ENCODE peak calls at places on chromosomes 6 and 20, in seven cellular contexts. W, U, F, T, J, A and C are unnamed samples.

GRCh38 chr20:25683050-25683449 is 13.6 kb downstream of the ZNF337 start:
- DNase-seq in W (no peak), U (no peak), F (no peak), T (no peak), J (no peak), A (no peak), C (no peak)

GRCh38 chr6:16397623-16398022 is 159.2 kb downstream of the GMPR start:
- DNase-seq in W (no peak), U (no peak), F (no peak), T (no peak), J (no peak), A (no peak), C (no peak)

GRCh38 chr6:126232671-126233070 is 107.2 kb upstream of the CENPW start:
- DNase-seq in W (peak), U (no peak), F (no peak), T (no peak), J (no peak), A (no peak), C (no peak)

GRCh38 chr6:16102208-16102607 is 26.7 kb upstream of the MYLIP start:
- DNase-seq in W (no peak), U (no peak), F (no peak), T (no peak), J (no peak), A (no peak), C (no peak)

GRCh38 chr20:58001381-58001780 is 227.1 kb downstream of the ANKRD60 start:
- DNase-seq in W (no peak), U (no peak), F (no peak), T (peak), J (no peak), A (no peak), C (no peak)

GRCh38 chr6:15351631-15352030 is 105.8 kb downstream of the JARID2 start:
- DNase-seq in W (peak), U (no peak), F (peak), T (peak), J (no peak), A (no peak), C (no peak)

GRCh38 chr6:118752803-118753202 is 101.4 kb upstream of the CEP85L start:
- DNase-seq in W (no peak), U (no peak), F (no peak), T (no peak), J (no peak), A (no peak), C (no peak)

GRCh38 chr20:57856658-57857057 is 146.8 kb upstream of the PMEPA1 start:
- DNase-seq in W (no peak), U (no peak), F (peak), T (no peak), J (no peak), A (no peak), C (no peak)

GRCh38 chr20:35277531-35278395 is at the start of gene MMP24OS:
- DNase-seq in W (peak), U (peak), F (peak), T (peak), J (peak), A (peak), C (peak)
- TF ChIP-seq CTCF in W (peak), U (peak), F (peak), T (no peak), J (peak), A (peak), C (peak)

GRCh38 chr20:10671221-10671849 is 2.5 kb downstream of the JAG1 start:
- DNase-seq in W (peak), U (peak), F (peak), T (peak), J (peak), A (peak), C (peak)
- H3K27ac ChIP-seq in W (peak), U (peak), F (peak), T (peak), J (peak), A (peak), C (peak)

DNA sequence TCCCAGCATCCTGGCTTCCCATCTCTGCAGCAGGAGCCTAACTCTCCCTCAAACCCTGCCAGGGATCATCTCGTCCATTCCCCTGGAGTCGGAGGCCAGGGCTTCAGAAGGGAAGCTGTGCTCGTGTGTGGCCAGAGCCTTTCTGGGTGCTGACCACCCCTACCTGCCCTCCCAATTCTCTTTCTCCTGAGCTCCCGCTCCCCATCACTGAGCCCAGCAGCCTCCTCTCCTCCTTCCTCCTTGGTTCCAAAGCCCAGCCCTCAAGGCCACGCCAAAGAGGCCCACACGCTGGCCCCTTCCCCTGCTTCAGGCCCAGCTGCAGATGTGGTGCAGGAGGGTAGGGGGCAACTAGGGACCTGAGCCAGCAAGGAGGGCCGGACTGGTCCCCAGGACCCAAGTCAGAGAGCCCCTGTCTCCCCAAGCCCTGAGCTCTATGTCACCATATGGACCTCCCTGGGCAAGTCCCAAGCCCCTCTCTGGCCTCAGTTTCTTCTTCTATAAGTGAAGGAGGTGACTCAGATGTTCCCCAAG is 1.3 kb downstream of the FAM83C start:
- DNase-seq in W (no peak), U (no peak), F (no peak), T (no peak), J (no peak), A (no peak), C (no peak)
- H3K4me3 ChIP-seq in W (no peak), U (no peak), F (no peak), T (no peak), J (no peak), A (no peak), C (no peak)

GRCh38 chr20:61742097-61742805 is 323.4 kb downstream of the TAF4 start:
- DNase-seq in W (no peak), U (no peak), F (no peak), T (no peak), J (no peak), A (no peak), C (peak)
- TF ChIP-seq CTCF in W (no peak), U (no peak), F (no peak), T (no peak), J (no peak), A (no peak), C (no peak)

GRCh38 chr6:5152417-5152816 is 67.3 kb downstream of the PPP1R3G start:
- DNase-seq in W (no peak), U (no peak), F (no peak), T (no peak), J (no peak), A (no peak), C (no peak)
- H3K27ac ChIP-seq in W (no peak), U (no peak), F (no peak), T (no peak), J (no peak), A (no peak), C (peak)

DNA sequence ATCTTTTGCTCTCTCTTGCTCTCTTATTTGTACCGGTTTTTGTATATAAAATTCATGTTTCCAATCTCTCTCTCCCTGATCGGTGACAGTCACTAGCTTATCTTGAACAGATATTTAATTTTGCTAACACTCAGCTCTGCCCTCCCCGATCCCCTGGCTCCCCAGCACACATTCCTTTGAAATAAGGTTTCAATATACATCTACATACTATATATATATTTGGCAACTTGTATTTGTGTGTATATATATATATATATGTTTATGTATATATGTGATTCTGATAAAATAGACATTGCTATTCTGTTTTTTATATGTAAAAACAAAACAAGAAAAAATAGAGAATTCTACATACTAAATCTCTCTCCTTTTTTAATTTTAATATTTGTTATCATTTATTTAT is 15.9 kb downstream of the VEGFA start:
- DNase-seq in W (no peak), U (no peak), F (no peak), T (no peak), J (no peak), A (no peak), C (no peak)
- H3K4me3 ChIP-seq in W (no peak), U (no peak), F (no peak), T (no peak), J (no peak), A (no peak), C (no peak)

GRCh38 chr6:7157752-7158616 is 50.2 kb downstream of the RREB1 start:
- DNase-seq in W (no peak), U (no peak), F (no peak), T (no peak), J (no peak), A (no peak), C (no peak)
- TF ChIP-seq CTCF in W (no peak), U (no peak), F (no peak), T (no peak), J (no peak), A (peak), C (no peak)